ENCODE peak calls at places on chromosomes 12 and 14, in four cellular contexts. F, O, R and B are unnamed samples.
A peak's percentile ranks its signal among the peaks of the same experiment; 100 is the strongest.

GRCh38 chr14:29897181-29897580 is 30.5 kb downstream of the PRKD1 start:
- DNase-seq in R (no peak), F (no peak), O (no peak), B (no peak)

GRCh38 chr12:29239336-29239735 is 90.3 kb downstream of the FAR2 start:
- DNase-seq in R (no peak), F (no peak), O (peak; percentile 68), B (no peak)

GRCh38 chr12:2833810-2834209 is 1.0 kb downstream of the NRIP2 start:
- DNase-seq in F (no peak), O (no peak), R (no peak), B (no peak)

GRCh38 chr14:95365401-95365800 is 45.7 kb upstream of the CLMN start:
- DNase-seq in F (no peak), O (peak; percentile 68), R (no peak), B (no peak)

GRCh38 chr12:26275313-26276257 is 80.2 kb downstream of the SSPN start:
- DNase-seq in R (no peak), F (no peak), O (peak; percentile 63), B (no peak)

GRCh38 chr12:57127101-57127709 is 1.1 kb upstream of the LRP1 start:
- DNase-seq in R (peak; percentile 52), F (peak; percentile 46), O (no peak), B (peak; percentile 68)

GRCh38 chr12:132117558-132117875 is 26.6 kb downstream of the DDX51 start:
- DNase-seq in O (peak; percentile 15), F (no peak), R (peak; percentile 14), B (no peak)

GRCh38 chr14:65817011-65817410 is 404.5 kb downstream of the FUT8 start:
- DNase-seq in O (no peak), R (no peak), F (no peak), B (no peak)

GRCh38 chr14:69036757-69037506 is 57.8 kb upstream of the ACTN1 start:
- DNase-seq in O (no peak), R (no peak), F (no peak), B (no peak)

GRCh38 chr14:96956464-96957239 is 159.5 kb downstream of the VRK1 start:
- DNase-seq in O (no peak), F (no peak), R (no peak), B (no peak)

GRCh38 chr14:72605096-72605920 is 288.6 kb downstream of the DPF3 start:
- DNase-seq in F (no peak), O (no peak), R (no peak), B (no peak)

GRCh38 chr14:20412422-20412821 is 879 bp downstream of the TEP1 start:
- DNase-seq in R (no peak), O (no peak), F (no peak), B (no peak)

GRCh38 chr12:82688619-82689018 is 1.9 kb downstream of the TMTC2 start:
- DNase-seq in F (no peak), O (no peak), R (no peak), B (no peak)

GRCh38 chr12:82687020-82687951 is 580 bp downstream of the TMTC2 start:
- DNase-seq in O (peak; percentile 18), R (peak; percentile 52), F (peak; percentile 15), B (peak; percentile 71)

GRCh38 chr12:82688035-82688501 is 1.4 kb downstream of the TMTC2 start:
- DNase-seq in O (peak; percentile 15), F (no peak), R (no peak), B (no peak)

GRCh38 chr12:82685721-82686222 is 934 bp upstream of the TMTC2 start:
- DNase-seq in F (peak; percentile 91), O (peak; percentile 91), R (peak; percentile 83), B (peak; percentile 95)

DNA sequence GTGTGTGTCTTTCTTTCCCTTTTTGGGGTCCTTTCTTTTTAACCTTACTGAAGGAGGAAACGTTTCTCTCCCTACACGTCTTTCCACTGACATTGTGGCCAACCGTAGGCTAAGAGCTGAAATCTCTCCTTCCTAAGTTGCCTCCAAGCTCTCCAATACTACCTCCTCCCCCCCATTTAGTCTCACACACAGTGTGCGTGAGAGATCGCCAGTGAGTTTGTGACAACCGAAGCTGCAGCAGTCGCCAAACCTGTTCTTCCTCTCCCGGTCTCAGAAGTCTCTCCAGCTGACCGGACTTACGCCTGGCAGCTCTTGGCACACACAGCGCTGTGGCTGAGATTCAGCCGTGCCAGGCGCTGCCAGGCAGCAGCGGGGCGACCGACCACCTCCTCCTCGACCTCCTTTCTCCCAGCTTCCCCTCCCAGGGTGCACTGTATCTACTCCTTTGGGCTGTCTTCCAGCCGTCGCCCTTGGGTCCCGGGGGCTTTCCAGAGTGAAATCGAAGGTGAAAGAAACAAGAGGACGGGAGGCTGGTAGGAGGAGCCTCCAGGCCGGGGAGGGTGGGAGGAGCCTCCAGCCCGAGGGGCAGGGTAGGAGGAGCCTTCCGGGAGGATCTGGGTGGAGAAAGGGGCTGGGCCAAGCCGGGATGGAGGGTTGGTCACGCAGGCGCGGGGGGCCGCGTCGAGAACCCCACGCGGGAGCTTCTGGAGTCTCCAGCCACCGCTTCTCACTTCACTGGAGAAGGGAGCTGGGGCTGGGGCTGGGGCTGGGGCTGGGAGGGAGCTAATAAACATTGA is at the start of gene TMTC2:
- DNase-seq in R (peak; percentile 99), O (peak; percentile 80), F (peak; percentile 85), B (peak; percentile 92)
- TF ChIP-seq CTCF in R (no peak), O (no peak), F (no peak), B (no peak)

GRCh38 chr14:76986261-76986565 is 42.3 kb downstream of the IRF2BPL start:
- DNase-seq in F (no peak), O (no peak), R (no peak), B (no peak)

GRCh38 chr14:76985540-76986260 is 42.8 kb downstream of the IRF2BPL start:
- DNase-seq in R (no peak), F (no peak), O (no peak), B (no peak)

GRCh38 chr14:76987956-76988520 is 40.5 kb downstream of the IRF2BPL start:
- DNase-seq in O (no peak), F (no peak), R (no peak), B (no peak)

GRCh38 chr14:76984297-76984696 is 44.2 kb downstream of the IRF2BPL start:
- DNase-seq in R (no peak), O (no peak), F (no peak), B (no peak)

GRCh38 chr14:76985021-76985420 is 43.5 kb downstream of the IRF2BPL start:
- DNase-seq in O (no peak), F (peak; percentile 46), R (no peak), B (no peak)
- TF ChIP-seq CTCF in O (no peak), F (no peak), R (no peak), B (no peak)

DNA sequence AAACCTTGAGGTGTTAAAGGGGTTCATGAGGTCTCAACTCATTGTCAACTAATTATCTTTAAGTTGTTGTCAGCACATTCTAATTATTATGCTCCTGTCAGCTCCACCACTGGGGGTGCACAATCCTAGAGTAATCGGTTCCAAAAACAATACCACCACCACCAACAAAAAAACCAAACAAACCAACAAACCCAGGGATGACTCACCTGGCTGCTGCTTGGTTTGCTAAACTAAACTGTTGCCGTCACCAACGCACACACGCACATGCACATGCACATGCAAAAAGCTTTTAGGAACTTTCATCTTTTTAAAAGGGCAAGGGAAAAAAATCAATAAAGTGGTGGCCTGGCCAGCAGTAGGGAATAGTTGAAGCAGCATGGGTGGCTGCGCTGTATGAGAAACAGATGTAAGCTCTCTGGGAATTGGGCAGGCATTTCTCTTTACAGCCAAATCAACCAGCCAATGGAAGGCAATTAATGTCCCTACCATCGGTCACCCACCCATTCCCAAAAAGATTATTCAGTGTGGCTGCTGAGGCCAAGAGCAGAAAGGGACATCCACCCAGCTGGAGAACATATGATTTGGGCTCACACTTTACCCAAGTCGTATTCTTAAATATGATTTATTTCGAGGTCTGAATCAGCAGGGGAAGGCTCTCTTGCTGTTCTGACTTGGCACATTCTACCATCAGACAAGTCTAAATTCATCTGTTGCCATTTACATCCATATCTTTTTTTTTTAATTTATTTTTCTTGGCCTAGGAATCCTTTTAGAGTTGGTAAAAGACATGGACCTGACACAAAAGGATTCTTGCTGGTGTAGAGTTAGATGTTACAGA is 20.0 kb downstream of the TMEM30B start:
- DNase-seq in R (no peak), F (no peak), O (peak; percentile 94), B (no peak)
- TF ChIP-seq CTCF in R (no peak), F (no peak), O (peak; percentile 25), B (no peak)

DNA sequence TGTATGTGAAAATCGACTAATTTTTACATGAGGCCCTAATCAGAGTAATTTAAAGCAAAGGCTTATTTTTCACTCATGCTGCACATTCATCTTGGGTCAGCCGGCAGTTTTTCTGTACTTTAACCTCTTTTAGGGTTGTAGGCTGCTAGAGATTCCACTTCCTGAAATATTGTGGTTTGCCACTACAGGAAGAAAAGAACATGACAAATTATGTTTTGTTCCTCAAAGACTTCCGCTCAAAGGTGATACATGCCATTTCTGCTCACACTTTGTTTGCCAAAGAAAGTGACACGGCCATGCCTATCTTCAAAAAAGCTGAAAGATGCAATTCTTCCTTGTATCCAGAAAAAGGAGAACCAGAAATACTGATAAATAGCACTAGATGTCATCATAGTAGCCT is 183.4 kb upstream of the PPFIA2 start:
- DNase-seq in O (no peak), R (no peak), F (no peak), B (no peak)
- TF ChIP-seq CTCF in O (no peak), R (no peak), F (no peak), B (no peak)

GRCh38 chr12:95909871-95910270 is 32.5 kb downstream of the CCDC38 start:
- DNase-seq in R (no peak), O (no peak), F (no peak), B (no peak)
- TF ChIP-seq CTCF in R (no peak), O (no peak), F (no peak), B (no peak)

GRCh38 chr12:50132505-50133135 is 20.6 kb downstream of the COX14 start:
- DNase-seq in R (no peak), F (no peak), O (peak; percentile 76), B (no peak)
- TF ChIP-seq CTCF in R (peak; percentile 50), F (peak; percentile 77), O (peak; percentile 62), B (peak; percentile 62)

DNA sequence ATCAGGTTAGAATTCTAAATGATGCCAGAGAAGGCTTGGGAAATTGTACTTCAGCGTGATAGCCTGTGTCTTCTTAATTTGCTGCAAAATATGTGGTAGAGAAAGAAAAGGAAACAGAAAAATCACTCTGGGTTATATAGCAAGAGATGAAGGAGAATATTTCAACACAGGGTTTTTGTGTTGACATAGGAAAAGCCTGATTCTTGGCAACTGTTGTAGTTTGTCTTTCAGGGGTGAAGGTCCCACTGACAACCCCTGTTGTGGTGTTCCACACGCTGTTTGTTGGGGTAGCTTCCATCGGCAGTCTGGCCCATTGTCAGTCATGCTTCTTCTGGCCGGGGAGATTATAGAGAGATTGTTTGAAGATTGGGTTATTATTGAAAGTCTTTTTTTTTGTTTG is 13.8 kb upstream of the SLCO1C1 start:
- DNase-seq in O (no peak), R (no peak), F (no peak), B (no peak)
- TF ChIP-seq CTCF in O (no peak), R (no peak), F (no peak), B (no peak)

GRCh38 chr12:84789184-84789583 is 123.4 kb downstream of the SLC6A15 start:
- DNase-seq in O (no peak), F (no peak), R (no peak), B (no peak)

GRCh38 chr12:84785281-84785680 is 127.3 kb downstream of the SLC6A15 start:
- DNase-seq in R (no peak), O (no peak), F (no peak), B (no peak)

GRCh38 chr12:84785951-84786350 is 126.6 kb downstream of the SLC6A15 start:
- DNase-seq in O (no peak), R (no peak), F (no peak), B (no peak)

GRCh38 chr12:84786622-84787021 is 126.0 kb downstream of the SLC6A15 start:
- DNase-seq in O (no peak), F (no peak), R (no peak), B (no peak)

GRCh38 chr12:84787253-84787652 is 125.3 kb downstream of the SLC6A15 start:
- DNase-seq in R (no peak), F (no peak), O (no peak), B (no peak)
- TF ChIP-seq CTCF in R (no peak), F (no peak), O (no peak), B (no peak)